ENCODE peak calls at places on chromosomes 16 and 17, in four cellular contexts. D is WTC11, G is HepG2, S is K562. W is an unnamed sample.

GRCh38 chr16:70740919-70741778 is 55.3 kb upstream of the MTSS2 start:
- DNase-seq in S (no peak), G (no peak), D (no peak), W (no peak)

GRCh38 chr16:31301708-31302400 is 42.1 kb downstream of the ITGAM start:
- DNase-seq in S (peak), G (no peak), D (no peak), W (peak)

GRCh38 chr17:36848008-36848902 is 89.0 kb upstream of the LHX1 start:
- DNase-seq in G (no peak), D (no peak), S (no peak), W (no peak)

GRCh38 chr17:17361543-17362511 is 58.7 kb downstream of the NT5M start:
- DNase-seq in S (no peak), G (no peak), D (no peak), W (no peak)

GRCh38 chr17:81667754-81668153 is 1.2 kb downstream of the CCDC137 start:
- DNase-seq in S (peak), D (peak), G (no peak), W (no peak)

GRCh38 chr16:4323071-4323844 is 7.4 kb downstream of the GLIS2 start:
- DNase-seq in G (no peak), D (no peak), S (no peak), W (no peak)

GRCh38 chr17:19464033-19465026 is 53.3 kb downstream of the RNF112 start:
- DNase-seq in S (no peak), G (no peak), D (peak), W (no peak)

GRCh38 chr16:2286550-2286949 is 18.6 kb upstream of the RNPS1 start:
- DNase-seq in G (no peak), S (no peak), D (no peak), W (no peak)

GRCh38 chr17:2770129-2770528 is 20.7 kb upstream of the CCDC92B start:
- DNase-seq in S (no peak), G (no peak), D (no peak), W (no peak)

GRCh38 chr17:68290955-68291835 is at the start of the genes ARSG and SLC16A6:
- DNase-seq in D (peak), G (peak), S (peak), W (peak)

GRCh38 chr17:49472527-49472926 is 22.6 kb upstream of the NGFR start:
- DNase-seq in G (no peak), D (no peak), S (no peak), W (no peak)

GRCh38 chr17:17819561-17819995 is 17.2 kb downstream of the SREBF1 start:
- DNase-seq in G (peak), S (peak), D (no peak), W (peak)

GRCh38 chr17:7834554-7834890 is 505 bp downstream of the KDM6B start:
- DNase-seq in S (peak), D (no peak), G (peak), W (peak)

GRCh38 chr17:79420318-79421243 is 190.3 kb downstream of the RBFOX3 start:
- DNase-seq in S (peak), D (no peak), G (no peak), W (peak)

GRCh38 chr17:46035112-46035818 is 36.2 kb downstream of the STH start:
- DNase-seq in D (no peak), G (no peak), S (no peak), W (no peak)

GRCh38 chr17:55825213-55825612 is 74.4 kb downstream of the PCTP start:
- DNase-seq in G (peak), S (peak), D (no peak), W (peak)

GRCh38 chr17:29927546-29927945 is 2.5 kb downstream of the SSH2 start:
- DNase-seq in S (no peak), G (no peak), D (no peak), W (no peak)

GRCh38 chr17:32596206-32596605 is 109.4 kb downstream of the CDK5R1 start:
- DNase-seq in D (no peak), G (no peak), S (no peak), W (no peak)

GRCh38 chr17:32591428-32591827 is 104.6 kb downstream of the CDK5R1 start:
- DNase-seq in D (no peak), G (no peak), S (no peak), W (no peak)

GRCh38 chr17:32593003-32593402 is 106.2 kb downstream of the CDK5R1 start:
- DNase-seq in G (no peak), D (no peak), S (no peak), W (no peak)

GRCh38 chr17:32590974-32591373 is 104.2 kb downstream of the CDK5R1 start:
- DNase-seq in S (no peak), D (no peak), G (no peak), W (no peak)

DNA sequence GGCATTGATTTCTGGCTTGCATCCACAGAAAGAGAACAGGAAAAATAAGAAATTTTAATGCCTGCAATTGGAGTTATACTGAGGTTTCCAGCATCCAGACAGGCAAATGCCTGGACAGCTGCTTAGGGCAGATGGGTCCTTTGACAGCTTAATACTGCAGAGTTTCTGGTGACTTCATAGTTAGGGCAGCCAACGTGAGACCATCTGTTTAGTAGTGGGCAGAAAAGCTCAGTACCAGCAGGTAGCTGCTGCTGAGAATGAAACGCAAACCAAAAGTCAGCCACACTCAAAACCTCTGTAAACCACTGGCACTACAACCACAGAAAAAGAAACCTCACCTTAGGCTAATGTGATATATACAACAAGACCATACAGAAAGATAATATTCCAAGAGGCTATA is 109.9 kb downstream of the CDK5R1 start:
- DNase-seq in S (no peak), G (no peak), D (no peak), W (peak)
- TF ChIP-seq NR3C1 in S (no peak), G (no peak), D (no peak), W (no peak)

GRCh38 chr16:85284138-85284897 is 172.0 kb upstream of the CIBAR2 start:
- DNase-seq in D (no peak), S (no peak), G (no peak), W (no peak)
- TF ChIP-seq NR3C1 in D (no peak), S (no peak), G (no peak), W (no peak)

GRCh38 chr17:47707884-47708283 is 13.9 kb downstream of the TBKBP1 start:
- DNase-seq in S (no peak), G (no peak), D (no peak), W (no peak)

GRCh38 chr17:47708864-47709541 is 15.0 kb downstream of the TBKBP1 start:
- DNase-seq in G (no peak), D (peak), S (no peak), W (no peak)

GRCh38 chr17:47708312-47708863 is 14.4 kb downstream of the TBKBP1 start:
- DNase-seq in S (no peak), D (peak), G (no peak), W (no peak)

GRCh38 chr17:47705536-47706481 is 11.8 kb downstream of the TBKBP1 start:
- DNase-seq in D (no peak), G (no peak), S (no peak), W (no peak)

DNA sequence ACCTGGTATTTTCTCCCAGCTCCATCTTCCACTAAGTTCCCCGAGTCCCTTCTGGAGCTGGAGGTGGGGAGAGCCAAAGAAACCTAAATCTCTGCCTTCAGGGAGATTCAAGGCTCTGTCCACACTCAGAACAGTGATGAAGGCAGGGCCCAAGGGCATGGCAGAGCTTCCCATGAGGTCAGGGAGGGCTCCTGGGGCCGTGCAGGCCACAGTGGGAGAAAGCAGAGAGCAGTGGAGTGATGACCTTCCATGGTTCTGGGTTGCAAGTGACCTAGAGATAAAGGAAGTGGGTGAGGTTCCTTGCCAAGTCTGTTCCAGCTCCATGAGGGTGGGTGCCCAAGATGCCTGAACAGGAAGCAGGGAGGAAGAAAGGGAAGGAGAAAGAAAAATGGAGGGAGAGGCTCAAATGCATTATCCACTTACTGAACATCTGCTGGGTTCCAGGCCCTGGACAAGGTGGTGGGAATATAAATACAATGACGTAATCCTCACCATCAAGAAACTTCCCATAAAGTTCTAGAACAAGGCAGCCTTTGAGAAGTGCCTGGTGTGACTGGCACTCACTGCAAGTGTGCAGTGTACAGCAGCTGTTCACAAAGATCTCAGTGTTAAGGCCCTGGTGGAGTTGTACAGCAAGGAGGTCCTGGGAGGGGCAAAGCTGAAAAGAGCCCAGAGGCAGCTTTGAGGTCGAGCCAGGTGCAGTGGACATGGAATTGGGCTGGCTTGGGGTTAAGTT is 13.3 kb downstream of the TBKBP1 start:
- DNase-seq in G (peak), D (no peak), S (no peak), W (no peak)
- TF ChIP-seq NR3C1 in G (no peak), D (no peak), S (no peak), W (no peak)

DNA sequence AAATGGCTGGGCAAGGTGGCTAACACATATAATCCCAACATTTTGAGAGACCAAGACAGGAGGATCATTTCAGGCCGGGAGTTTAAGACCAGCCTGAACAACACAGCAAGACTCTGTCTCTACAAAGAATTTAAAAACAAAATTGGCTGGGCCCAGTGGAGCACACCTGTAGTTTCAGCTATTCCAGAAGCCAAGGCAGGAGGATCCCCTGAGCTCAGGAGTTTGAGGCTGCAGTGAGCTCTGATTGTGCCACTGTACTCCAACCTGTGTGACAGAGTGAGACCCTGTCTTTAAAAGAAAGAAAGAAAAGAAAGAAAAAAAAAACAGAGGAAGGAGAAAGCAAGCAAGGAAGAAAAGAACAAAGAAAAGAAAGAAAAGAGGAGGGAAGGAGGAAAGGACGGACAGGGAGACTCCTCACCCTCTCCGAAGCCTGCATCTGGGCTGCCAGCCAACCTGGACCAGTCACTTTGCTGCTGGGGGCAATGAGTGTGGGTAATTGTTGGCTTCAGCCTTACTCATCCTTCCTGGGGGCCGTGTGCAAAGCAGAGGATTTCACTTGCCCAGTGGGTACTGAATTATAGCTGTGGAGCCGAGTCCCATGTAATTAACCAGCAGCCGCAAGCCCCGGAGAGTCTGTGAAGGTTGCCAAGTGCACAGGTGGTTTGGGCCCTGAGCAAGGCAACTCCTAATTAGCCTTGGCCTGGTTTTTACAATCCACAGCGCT is 6.7 kb upstream of the MT4 start:
- DNase-seq in S (no peak), D (no peak), G (no peak), W (peak)
- TF ChIP-seq NR3C1 in S (no peak), D (no peak), G (no peak), W (no peak)

GRCh38 chr17:4806770-4807533 is at the start of gene PLD2:
- DNase-seq in G (peak), D (peak), S (peak), W (peak)
- TF ChIP-seq NR3C1 in G (no peak), D (no peak), S (no peak), W (no peak)

GRCh38 chr16:87702325-87702811 is 63.4 kb downstream of the KLHDC4 start:
- DNase-seq in D (peak), G (peak), S (peak), W (peak)

GRCh38 chr16:87698676-87699179 is 67.1 kb downstream of the KLHDC4 start:
- DNase-seq in D (no peak), S (no peak), G (no peak), W (no peak)

GRCh38 chr16:87701066-87701425 is 64.7 kb downstream of the KLHDC4 start:
- DNase-seq in D (no peak), S (no peak), G (no peak), W (no peak)

GRCh38 chr16:87701505-87701921 is 64.3 kb downstream of the KLHDC4 start:
- DNase-seq in G (no peak), S (no peak), D (no peak), W (no peak)

GRCh38 chr16:87700406-87701065 is 65.2 kb downstream of the KLHDC4 start:
- DNase-seq in S (no peak), D (no peak), G (no peak), W (no peak)
- TF ChIP-seq NR3C1 in S (no peak), D (no peak), G (no peak), W (no peak)

W was measured in A549.